ENCODE peak calls at places on chromosomes 1 and 21, in four cellular contexts. H, G, F and R are unnamed samples.

GRCh38 chr1:26790551-26790953 is 2.8 kb downstream of the PIGV start:
- DNase-seq in H (no peak), G (no peak), F (no peak), R (no peak)

GRCh38 chr1:212566522-212567479 is 41.8 kb upstream of the ATF3 start:
- DNase-seq in H (no peak), G (peak; percentile 58), F (peak; percentile 45), R (peak; percentile 89)

GRCh38 chr21:37509802-37510393 is 143.3 kb downstream of the DYRK1A start:
- DNase-seq in H (no peak), G (no peak), F (no peak), R (no peak)

GRCh38 chr1:51317798-51318197 is 12.6 kb downstream of the TTC39A start:
- DNase-seq in H (no peak), G (no peak), F (no peak), R (no peak)

GRCh38 chr1:229344937-229345684 is 2.3 kb upstream of the CCSAP start:
- DNase-seq in H (no peak), G (no peak), F (no peak), R (no peak)

GRCh38 chr1:3959361-3959760 is 59.3 kb upstream of the C1orf174 start:
- DNase-seq in H (no peak), G (no peak), F (no peak), R (no peak)

GRCh38 chr1:68140536-68140935 is 90.1 kb upstream of the DIRAS3 start:
- DNase-seq in H (no peak), G (no peak), F (no peak), R (no peak)

GRCh38 chr1:8167936-8168335 is 141.8 kb upstream of the ERRFI1 start:
- DNase-seq in H (no peak), G (no peak), F (no peak), R (no peak)

GRCh38 chr1:208071425-208072031 is 160.6 kb upstream of the CD34 start:
- DNase-seq in H (no peak), G (no peak), F (no peak), R (no peak)

GRCh38 chr1:247614625-247615024 is 9.2 kb downstream of the OR2G3 start:
- DNase-seq in H (no peak), G (no peak), F (no peak), R (no peak)

GRCh38 chr1:177307771-177308170 is 137.0 kb downstream of the BRINP2 start:
- DNase-seq in H (no peak), G (no peak), F (no peak), R (no peak)

GRCh38 chr1:74673351-74674111 is at the start of gene ERICH3:
- DNase-seq in H (no peak), G (no peak), F (no peak), R (no peak)

GRCh38 chr1:115644109-115644508 is 2.3 kb downstream of the VANGL1 start:
- DNase-seq in H (no peak), G (no peak), F (no peak), R (no peak)

GRCh38 chr1:65528104-65528503 is 107.6 kb downstream of the LEPR start:
- DNase-seq in H (no peak), G (no peak), F (no peak), R (no peak)
- H3K4me3 ChIP-seq in H (no peak overlapping the region), G (no peak overlapping the region), F (no peak overlapping the region), R (no peak overlapping the region)

GRCh38 chr1:69755647-69756046 is 187.9 kb downstream of the LRRC7 start:
- DNase-seq in H (no peak), G (no peak), F (no peak), R (no peak)
- H3K36me3 ChIP-seq in H (no peaks in the 10 kb centered on the region), G (no peaks in the 10 kb centered on the region), F (no peaks in the 10 kb centered on the region), R (no peaks in the 10 kb centered on the region)

DNA sequence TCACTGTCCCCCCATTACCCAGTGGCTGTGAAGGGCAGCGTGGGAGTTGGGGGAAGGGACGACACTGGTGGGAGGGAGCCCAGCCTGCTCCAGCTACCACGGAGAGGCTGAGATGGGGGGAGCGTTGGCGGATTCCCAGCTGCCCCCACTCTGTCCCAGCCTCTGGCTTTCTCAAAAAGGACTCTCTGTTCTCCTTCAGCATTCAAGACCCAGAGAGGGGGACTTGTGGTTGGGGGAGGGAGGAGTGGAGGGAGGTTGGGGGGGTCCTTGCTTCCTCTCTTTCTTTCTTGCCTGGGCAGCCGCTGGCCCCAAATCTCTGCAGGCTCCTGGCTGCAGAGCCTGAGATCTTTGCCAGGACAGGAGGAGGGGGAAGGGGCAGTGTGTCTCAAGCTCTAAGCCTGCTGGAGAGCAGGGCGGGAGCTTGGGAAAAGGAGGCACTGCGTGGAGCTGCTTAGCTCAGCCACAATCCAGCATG is 2.2 kb downstream of the ATP1A2 start:
- DNase-seq in H (peak; percentile 33), G (no peak), F (no peak), R (no peak)
- H3K4me3 ChIP-seq in H (no peak overlapping the region), G (no peak overlapping the region), F (no peak overlapping the region), R (no peak overlapping the region)

GRCh38 chr1:206734499-206735142 is 36.0 kb upstream of the IL19 start:
- DNase-seq in H (no peak), G (peak; percentile 78), F (peak; percentile 12), R (peak; percentile 67)
- H3K36me3 ChIP-seq in H (peaks cover 30% of the 10 kb centered on the region), G (peaks cover 51% of the 10 kb centered on the region), F (peaks cover 4% of the 10 kb centered on the region), R (peaks cover 41% of the 10 kb centered on the region)

GRCh38 chr1:39131940-39132339 is 72.6 kb upstream of the MACF1 start:
- DNase-seq in H (no peak), G (no peak), F (no peak), R (no peak)

GRCh38 chr1:39130297-39130696 is 74.2 kb upstream of the MACF1 start:
- DNase-seq in H (no peak), G (no peak), F (no peak), R (no peak)

GRCh38 chr1:39133340-39133684 is 71.2 kb upstream of the MACF1 start:
- DNase-seq in H (no peak), G (no peak), F (no peak), R (no peak)

GRCh38 chr1:39134768-39135333 is 69.6 kb upstream of the MACF1 start:
- DNase-seq in H (no peak), G (no peak), F (no peak), R (no peak)

GRCh38 chr1:39132505-39133339 is 71.8 kb upstream of the MACF1 start:
- DNase-seq in H (peak; percentile 78), G (no peak), F (peak; percentile 44), R (no peak)
- H3K4me3 ChIP-seq in H (no peak overlapping the region), G (no peak overlapping the region), F (no peak overlapping the region), R (no peak overlapping the region)

GRCh38 chr1:154594811-154595210 is 13.2 kb downstream of the ADAR start:
- DNase-seq in H (no peak), G (no peak), F (no peak), R (no peak)

GRCh38 chr1:154595621-154596020 is 12.4 kb downstream of the ADAR start:
- DNase-seq in H (no peak), G (no peak), F (no peak), R (no peak)

GRCh38 chr1:154591206-154591605 is 16.8 kb downstream of the ADAR start:
- DNase-seq in H (no peak), G (no peak), F (no peak), R (no peak)

GRCh38 chr1:154590756-154591155 is 17.2 kb downstream of the ADAR start:
- DNase-seq in H (no peak), G (no peak), F (no peak), R (no peak)

DNA sequence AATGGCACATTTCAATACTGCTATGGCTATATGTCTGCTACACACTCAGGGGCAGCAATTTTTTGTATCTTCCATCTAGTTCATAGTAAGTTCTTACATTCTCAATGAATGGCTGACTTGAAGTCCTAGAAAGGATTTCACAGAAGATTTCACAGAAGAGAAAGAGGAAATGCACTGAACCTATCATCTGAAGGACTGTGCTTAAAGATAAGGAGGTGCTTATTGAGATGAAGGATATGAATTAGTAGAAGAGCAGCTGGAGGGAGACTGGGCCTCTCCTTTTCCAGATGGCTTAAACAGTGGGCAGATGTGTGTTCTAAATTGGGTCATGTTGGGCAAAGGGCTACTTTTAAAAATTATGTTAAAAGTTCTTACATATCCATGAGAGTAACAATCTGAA is 14.6 kb downstream of the ADAR start:
- DNase-seq in H (no peak), G (no peak), F (no peak), R (no peak)
- H3K36me3 ChIP-seq in H (peaks cover 62% of the 10 kb centered on the region), G (peaks cover 96% of the 10 kb centered on the region), F (peaks cover 68% of the 10 kb centered on the region), R (peaks cover 98% of the 10 kb centered on the region)

GRCh38 chr1:1041873-1042272 is 22.0 kb downstream of the AGRN start:
- DNase-seq in H (no peak), G (no peak), F (no peak), R (no peak)

GRCh38 chr1:1041092-1041503 is 21.2 kb downstream of the AGRN start:
- DNase-seq in H (no peak), G (no peak), F (no peak), R (no peak)

GRCh38 chr1:1039145-1039910 is 19.4 kb downstream of the AGRN start:
- DNase-seq in H (no peak), G (no peak), F (no peak), R (no peak)

GRCh38 chr1:1038694-1039093 is 18.8 kb downstream of the AGRN start:
- DNase-seq in H (no peak), G (no peak), F (no peak), R (no peak)

GRCh38 chr1:1040004-1040991 is 20.4 kb downstream of the AGRN start:
- DNase-seq in H (peak; percentile 74), G (peak; percentile 84), F (peak; percentile 61), R (peak; percentile 80)
- H3K4me3 ChIP-seq in H (no peak overlapping the region), G (peak overlapping the region; percentile 54), F (peak overlapping the region; percentile 18), R (no peak overlapping the region)

GRCh38 chr1:207067695-207068094 is 14.6 kb downstream of the PFKFB2 start:
- DNase-seq in H (no peak), G (no peak), F (no peak), R (no peak)
- H3K36me3 ChIP-seq in H (peaks cover 20% of the 10 kb centered on the region), G (no peaks in the 10 kb centered on the region), F (peaks cover 12% of the 10 kb centered on the region), R (no peaks in the 10 kb centered on the region)